ENCODE peak calls at places on chromosomes 7 and 10, in five cellular contexts. One of them, this sample, is unnamed. For H3K36me3, the result is how much of the 10 kb centered on the place peaks cover.

GRCh38 chr7:36303202-36304098 is 86.2 kb upstream of the ANLN start:
- DNase-seq in OCI-LY7: no peak
- DNase-seq in right atrium auricular region: peak
- DNase-seq in A673: peak
- DNase-seq in kidney: peak
- DNase-seq in this sample: no peak

GRCh38 chr10:110498087-110498981 is 627 bp downstream of the DUSP5 start:
- DNase-seq in OCI-LY7: peak
- DNase-seq in right atrium auricular region: no peak
- DNase-seq in A673: peak
- DNase-seq in kidney: peak
- DNase-seq in this sample: peak

GRCh38 chr10:14605231-14605925 is 169.3 kb downstream of the FAM107B start:
- DNase-seq in OCI-LY7: no peak
- DNase-seq in A673: no peak
- DNase-seq in right atrium auricular region: no peak
- DNase-seq in kidney: peak
- DNase-seq in this sample: peak

GRCh38 chr10:100825946-100826660 is 80.7 kb downstream of the PAX2 start:
- DNase-seq in A673: no peak
- DNase-seq in right atrium auricular region: no peak
- DNase-seq in kidney: no peak
- DNase-seq in OCI-LY7: peak
- DNase-seq in this sample: no peak

GRCh38 chr10:131473645-131474044 is 162.1 kb upstream of the TCERG1L start:
- DNase-seq in A673: no peak
- DNase-seq in kidney: no peak
- DNase-seq in OCI-LY7: no peak
- DNase-seq in right atrium auricular region: no peak
- DNase-seq in this sample: no peak

GRCh38 chr7:99030951-99031350 is 113.0 kb downstream of the SMURF1 start:
- DNase-seq in kidney: no peak
- DNase-seq in right atrium auricular region: peak
- DNase-seq in A673: no peak
- DNase-seq in OCI-LY7: no peak
- DNase-seq in this sample: no peak

GRCh38 chr7:11835260-11835659 is 3.3 kb upstream of the THSD7A start:
- DNase-seq in kidney: no peak
- DNase-seq in right atrium auricular region: no peak
- DNase-seq in OCI-LY7: no peak
- DNase-seq in A673: no peak
- DNase-seq in this sample: no peak

GRCh38 chr10:111076682-111077661 is at the start of gene ADRA2A:
- DNase-seq in A673: peak
- DNase-seq in right atrium auricular region: no peak
- DNase-seq in kidney: peak
- DNase-seq in OCI-LY7: no peak
- DNase-seq in this sample: peak

GRCh38 chr7:12674861-12675260 is 12.6 kb upstream of the ARL4A start:
- DNase-seq in right atrium auricular region: no peak
- DNase-seq in kidney: no peak
- DNase-seq in OCI-LY7: peak
- DNase-seq in A673: peak
- DNase-seq in this sample: no peak

GRCh38 chr7:55432937-55433784 is 68.0 kb downstream of the LANCL2 start:
- DNase-seq in right atrium auricular region: no peak
- DNase-seq in OCI-LY7: peak
- DNase-seq in A673: peak
- DNase-seq in kidney: no peak
- DNase-seq in this sample: no peak

GRCh38 chr10:103820101-103821062 is 35.0 kb downstream of the SH3PXD2A start:
- DNase-seq in OCI-LY7: no peak
- DNase-seq in kidney: peak
- DNase-seq in right atrium auricular region: peak
- DNase-seq in A673: peak
- DNase-seq in this sample: no peak

GRCh38 chr7:77313086-77313485 is 103.1 kb downstream of the GSAP start:
- DNase-seq in OCI-LY7: no peak
- DNase-seq in A673: no peak
- DNase-seq in kidney: no peak
- DNase-seq in right atrium auricular region: no peak
- DNase-seq in this sample: no peak

GRCh38 chr7:140509789-140510188 is 30.5 kb upstream of the MKRN1 start:
- DNase-seq in OCI-LY7: no peak
- DNase-seq in right atrium auricular region: no peak
- DNase-seq in A673: no peak
- DNase-seq in kidney: no peak
- DNase-seq in this sample: no peak

GRCh38 chr7:44568771-44569560 is 4.7 kb downstream of the DDX56 start:
- DNase-seq in A673: no peak
- DNase-seq in OCI-LY7: no peak
- DNase-seq in kidney: no peak
- DNase-seq in right atrium auricular region: no peak
- DNase-seq in this sample: no peak

GRCh38 chr10:80165173-80165572 is 32.6 kb downstream of the PLAC9 start:
- DNase-seq in right atrium auricular region: no peak
- DNase-seq in kidney: no peak
- DNase-seq in A673: no peak
- DNase-seq in OCI-LY7: no peak
- DNase-seq in this sample: no peak

GRCh38 chr7:44322631-44323363 is 2.6 kb downstream of the CAMK2B start:
- DNase-seq in kidney: peak
- DNase-seq in right atrium auricular region: no peak
- DNase-seq in A673: no peak
- DNase-seq in OCI-LY7: no peak
- DNase-seq in this sample: no peak

GRCh38 chr10:11901454-11902431 is 78.6 kb downstream of the PROSER2 start:
- DNase-seq in kidney: no peak
- DNase-seq in A673: no peak
- DNase-seq in OCI-LY7: no peak
- DNase-seq in right atrium auricular region: no peak
- DNase-seq in this sample: no peak

GRCh38 chr10:127974911-127975310 is 68.0 kb downstream of the PTPRE start:
- DNase-seq in A673: no peak
- DNase-seq in OCI-LY7: no peak
- DNase-seq in kidney: no peak
- DNase-seq in right atrium auricular region: no peak
- DNase-seq in this sample: no peak

GRCh38 chr10:27713906-27714305 is 31.7 kb downstream of the MKX start:
- DNase-seq in A673: peak
- DNase-seq in OCI-LY7: no peak
- DNase-seq in kidney: no peak
- DNase-seq in right atrium auricular region: no peak
- DNase-seq in this sample: no peak

GRCh38 chr10:106740071-106740470 is 424.4 kb downstream of the SORCS1 start:
- DNase-seq in OCI-LY7: no peak
- DNase-seq in right atrium auricular region: no peak
- DNase-seq in A673: no peak
- DNase-seq in kidney: no peak
- DNase-seq in this sample: no peak

GRCh38 chr10:113261130-113261529 is 291.7 kb upstream of the HABP2 start:
- DNase-seq in kidney: no peak
- DNase-seq in right atrium auricular region: no peak
- DNase-seq in A673: no peak
- DNase-seq in OCI-LY7: peak
- DNase-seq in this sample: no peak

GRCh38 chr7:127107601-127108007 is 145.1 kb downstream of the GRM8 start:
- DNase-seq in A673: peak
- DNase-seq in OCI-LY7: peak
- DNase-seq in right atrium auricular region: no peak
- DNase-seq in kidney: no peak
- DNase-seq in this sample: peak

GRCh38 chr10:128934492-128934891 is 532.5 kb upstream of the MGMT start:
- DNase-seq in A673: no peak
- DNase-seq in right atrium auricular region: no peak
- DNase-seq in OCI-LY7: no peak
- DNase-seq in kidney: no peak
- DNase-seq in this sample: no peak

GRCh38 chr10:49183596-49184542 is 4.3 kb downstream of the TMEM273 start:
- DNase-seq in right atrium auricular region: peak
- DNase-seq in kidney: no peak
- DNase-seq in OCI-LY7: no peak
- DNase-seq in A673: no peak
- DNase-seq in this sample: no peak

GRCh38 chr7:146131701-146132100 is 15.1 kb downstream of the CNTNAP2 start:
- DNase-seq in right atrium auricular region: no peak
- DNase-seq in kidney: no peak
- DNase-seq in OCI-LY7: no peak
- DNase-seq in A673: peak
- DNase-seq in this sample: no peak

GRCh38 chr7:112571852-112572607 is 91.2 kb downstream of the LSMEM1 start:
- DNase-seq in A673: no peak
- DNase-seq in kidney: no peak
- DNase-seq in OCI-LY7: peak
- DNase-seq in right atrium auricular region: no peak
- DNase-seq in this sample: no peak

GRCh38 chr10:54800677-54801480 is at the start of gene PCDH15:
- DNase-seq in OCI-LY7: peak
- DNase-seq in right atrium auricular region: no peak
- DNase-seq in A673: no peak
- DNase-seq in kidney: peak
- DNase-seq in this sample: no peak

GRCh38 chr7:129557686-129558481 is 53.6 kb upstream of the NRF1 start:
- DNase-seq in right atrium auricular region: no peak
- DNase-seq in A673: no peak
- DNase-seq in kidney: no peak
- DNase-seq in OCI-LY7: no peak
- DNase-seq in this sample: no peak

GRCh38 chr10:87092356-87092860 is 2.2 kb downstream of the GLUD1 start:
- DNase-seq in A673: no peak
- DNase-seq in kidney: no peak
- DNase-seq in OCI-LY7: peak
- DNase-seq in right atrium auricular region: no peak
- DNase-seq in this sample: no peak

GRCh38 chr10:113410618-113411017 is 142.2 kb upstream of the HABP2 start:
- DNase-seq in OCI-LY7: no peak
- DNase-seq in kidney: no peak
- DNase-seq in right atrium auricular region: no peak
- DNase-seq in A673: no peak
- DNase-seq in this sample: no peak

DNA sequence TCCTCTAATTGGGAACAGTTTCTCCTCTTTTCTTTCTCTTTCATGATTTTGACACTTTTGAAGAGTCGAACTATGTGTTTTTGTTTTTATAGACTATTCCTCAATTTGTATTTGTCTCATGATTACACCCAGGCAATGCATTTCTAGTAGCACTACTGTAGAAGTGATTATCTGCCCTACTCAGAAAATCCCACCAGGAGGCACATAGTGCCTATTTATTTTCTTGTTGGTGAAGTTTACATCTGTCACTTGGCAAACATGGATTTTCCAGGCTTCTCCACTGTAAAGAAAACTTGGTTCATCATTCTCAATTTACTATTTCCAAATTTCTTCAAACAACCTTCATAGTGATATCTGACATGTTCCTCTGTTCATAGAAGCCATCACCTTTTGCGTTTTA is 893.9 kb downstream of the CCSER2 start:
- DNase-seq in right atrium auricular region: no peak
- DNase-seq in OCI-LY7: no peak
- DNase-seq in A673: no peak
- DNase-seq in kidney: no peak
- DNase-seq in this sample: no peak
- TF ChIP-seq CTCF in right atrium auricular region: no peak
- TF ChIP-seq CTCF in OCI-LY7: no peak
- TF ChIP-seq CTCF in A673: no peak
- TF ChIP-seq CTCF in kidney: no peak
- TF ChIP-seq CTCF in this sample: no peak

DNA sequence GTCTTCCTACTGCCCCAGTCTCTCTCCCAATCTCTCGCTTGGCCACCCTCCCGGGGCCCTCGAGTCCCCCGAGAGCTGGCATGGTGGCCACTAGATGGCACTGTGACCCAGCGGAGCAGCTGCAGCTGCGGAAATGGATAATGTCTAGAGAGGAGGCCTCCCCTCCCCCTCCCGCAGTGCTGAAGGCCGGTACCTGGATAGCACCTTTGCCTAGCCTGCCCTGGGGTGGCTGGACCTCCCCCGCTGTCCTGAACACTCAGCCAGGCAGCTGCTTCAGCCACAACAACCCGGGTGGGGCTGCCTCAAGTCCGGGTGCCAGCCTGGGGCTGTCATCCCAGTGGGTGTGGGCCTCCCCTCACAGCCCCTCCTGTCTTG is 65.2 kb downstream of the GOLGA7B start:
- DNase-seq in kidney: peak
- DNase-seq in right atrium auricular region: no peak
- DNase-seq in A673: peak
- DNase-seq in OCI-LY7: peak
- DNase-seq in this sample: peak
- H3K4me3 ChIP-seq in kidney: no peak
- H3K4me3 ChIP-seq in right atrium auricular region: no peak
- H3K4me3 ChIP-seq in A673: no peak
- H3K4me3 ChIP-seq in OCI-LY7: no peak
- H3K4me3 ChIP-seq in this sample: no peak

GRCh38 chr10:69721690-69722310 is 79.9 kb upstream of the COL13A1 start:
- DNase-seq in kidney: no peak
- DNase-seq in A673: peak
- DNase-seq in right atrium auricular region: no peak
- DNase-seq in OCI-LY7: no peak
- DNase-seq in this sample: no peak
- H3K36me3 ChIP-seq in kidney: under half
- H3K36me3 ChIP-seq in A673: under half
- H3K36me3 ChIP-seq in right atrium auricular region: under half
- H3K36me3 ChIP-seq in OCI-LY7: under half
- H3K36me3 ChIP-seq in this sample: under half

GRCh38 chr10:58568428-58568935 is 55.8 kb downstream of the BICC1 start:
- DNase-seq in right atrium auricular region: no peak
- DNase-seq in A673: no peak
- DNase-seq in kidney: no peak
- DNase-seq in OCI-LY7: no peak
- DNase-seq in this sample: no peak
- TF ChIP-seq CTCF in right atrium auricular region: no peak
- TF ChIP-seq CTCF in A673: no peak
- TF ChIP-seq CTCF in kidney: no peak
- TF ChIP-seq CTCF in OCI-LY7: no peak
- TF ChIP-seq CTCF in this sample: no peak

This sample was measured in GM06990.